ENCODE peak calls at places on chromosome 5, in ten cellular contexts. One of them, this sample, is unnamed.

GRCh38 chr5:181100121-181101015 is 30.6 kb downstream of the OR2V1 start:
- DNase-seq in brain microvascular endothelial cell: no peak
- DNase-seq in activated CD8-positive, alpha-beta memory T cell treated with anti-CD3 and anti-CD28 coated beads, Interleukin-2, amount 50 U/mL, for 48 hours: no peak
- DNase-seq in nephron progenitor cell: peak
- DNase-seq in NCI-H146: no peak
- DNase-seq in substantia nigra: no peak
- DNase-seq in RPMI7951: no peak
- DNase-seq in T follicular helper cell: no peak
- DNase-seq in T-helper 2 cell: no peak
- DNase-seq in fibroblast of lung: no peak
- DNase-seq in this sample: no peak

GRCh38 chr5:60026174-60026573 is 132.6 kb upstream of the PDE4D start:
- DNase-seq in T follicular helper cell: no peak
- DNase-seq in fibroblast of lung: no peak
- DNase-seq in nephron progenitor cell: no peak
- DNase-seq in brain microvascular endothelial cell: peak
- DNase-seq in T-helper 2 cell: no peak
- DNase-seq in activated CD8-positive, alpha-beta memory T cell treated with anti-CD3 and anti-CD28 coated beads, Interleukin-2, amount 50 U/mL, for 48 hours: no peak
- DNase-seq in substantia nigra: no peak
- DNase-seq in NCI-H146: no peak
- DNase-seq in RPMI7951: peak
- DNase-seq in this sample: no peak

GRCh38 chr5:1743769-1744085 is 55.9 kb downstream of the MRPL36 start:
- DNase-seq in T-helper 2 cell: no peak
- DNase-seq in fibroblast of lung: no peak
- DNase-seq in nephron progenitor cell: no peak
- DNase-seq in activated CD8-positive, alpha-beta memory T cell treated with anti-CD3 and anti-CD28 coated beads, Interleukin-2, amount 50 U/mL, for 48 hours: peak
- DNase-seq in brain microvascular endothelial cell: no peak
- DNase-seq in substantia nigra: no peak
- DNase-seq in T follicular helper cell: no peak
- DNase-seq in RPMI7951: no peak
- DNase-seq in NCI-H146: no peak
- DNase-seq in this sample: no peak

GRCh38 chr5:134503088-134503936 is 22.2 kb upstream of the JADE2 start:
- DNase-seq in substantia nigra: peak
- DNase-seq in T-helper 2 cell: peak
- DNase-seq in T follicular helper cell: peak
- DNase-seq in nephron progenitor cell: no peak
- DNase-seq in fibroblast of lung: peak
- DNase-seq in activated CD8-positive, alpha-beta memory T cell treated with anti-CD3 and anti-CD28 coated beads, Interleukin-2, amount 50 U/mL, for 48 hours: peak
- DNase-seq in NCI-H146: no peak
- DNase-seq in RPMI7951: peak
- DNase-seq in brain microvascular endothelial cell: peak
- DNase-seq in this sample: no peak

GRCh38 chr5:126801992-126802294 is 25.0 kb downstream of the LMNB1 start:
- DNase-seq in fibroblast of lung: peak
- DNase-seq in activated CD8-positive, alpha-beta memory T cell treated with anti-CD3 and anti-CD28 coated beads, Interleukin-2, amount 50 U/mL, for 48 hours: no peak
- DNase-seq in nephron progenitor cell: no peak
- DNase-seq in brain microvascular endothelial cell: peak
- DNase-seq in NCI-H146: no peak
- DNase-seq in substantia nigra: no peak
- DNase-seq in T-helper 2 cell: no peak
- DNase-seq in T follicular helper cell: no peak
- DNase-seq in RPMI7951: peak
- DNase-seq in this sample: no peak

GRCh38 chr5:39762761-39763160 is 338.0 kb upstream of the DAB2 start:
- DNase-seq in activated CD8-positive, alpha-beta memory T cell treated with anti-CD3 and anti-CD28 coated beads, Interleukin-2, amount 50 U/mL, for 48 hours: no peak
- DNase-seq in T follicular helper cell: no peak
- DNase-seq in substantia nigra: no peak
- DNase-seq in nephron progenitor cell: no peak
- DNase-seq in T-helper 2 cell: no peak
- DNase-seq in fibroblast of lung: no peak
- DNase-seq in NCI-H146: no peak
- DNase-seq in brain microvascular endothelial cell: no peak
- DNase-seq in RPMI7951: no peak
- DNase-seq in this sample: no peak

GRCh38 chr5:34517249-34517648 is 138.9 kb upstream of the RAI14 start:
- DNase-seq in substantia nigra: no peak
- DNase-seq in NCI-H146: peak
- DNase-seq in brain microvascular endothelial cell: peak
- DNase-seq in activated CD8-positive, alpha-beta memory T cell treated with anti-CD3 and anti-CD28 coated beads, Interleukin-2, amount 50 U/mL, for 48 hours: no peak
- DNase-seq in T-helper 2 cell: no peak
- DNase-seq in T follicular helper cell: no peak
- DNase-seq in fibroblast of lung: peak
- DNase-seq in nephron progenitor cell: no peak
- DNase-seq in RPMI7951: peak
- DNase-seq in this sample: no peak

GRCh38 chr5:111013011-111013410 is 58.5 kb upstream of the TSLP start:
- DNase-seq in brain microvascular endothelial cell: peak
- DNase-seq in activated CD8-positive, alpha-beta memory T cell treated with anti-CD3 and anti-CD28 coated beads, Interleukin-2, amount 50 U/mL, for 48 hours: no peak
- DNase-seq in T follicular helper cell: no peak
- DNase-seq in RPMI7951: no peak
- DNase-seq in NCI-H146: no peak
- DNase-seq in nephron progenitor cell: no peak
- DNase-seq in fibroblast of lung: no peak
- DNase-seq in T-helper 2 cell: no peak
- DNase-seq in substantia nigra: no peak
- DNase-seq in this sample: no peak

GRCh38 chr5:116076496-116076895 is 8.3 kb upstream of the COMMD10 start:
- DNase-seq in activated CD8-positive, alpha-beta memory T cell treated with anti-CD3 and anti-CD28 coated beads, Interleukin-2, amount 50 U/mL, for 48 hours: no peak
- DNase-seq in NCI-H146: no peak
- DNase-seq in T-helper 2 cell: no peak
- DNase-seq in RPMI7951: no peak
- DNase-seq in T follicular helper cell: no peak
- DNase-seq in nephron progenitor cell: no peak
- DNase-seq in brain microvascular endothelial cell: no peak
- DNase-seq in substantia nigra: no peak
- DNase-seq in fibroblast of lung: no peak
- DNase-seq in this sample: no peak

GRCh38 chr5:14872070-14872989 is 752 bp upstream of the ANKH start:
- DNase-seq in T follicular helper cell: peak
- DNase-seq in NCI-H146: peak
- DNase-seq in fibroblast of lung: peak
- DNase-seq in activated CD8-positive, alpha-beta memory T cell treated with anti-CD3 and anti-CD28 coated beads, Interleukin-2, amount 50 U/mL, for 48 hours: peak
- DNase-seq in substantia nigra: peak
- DNase-seq in brain microvascular endothelial cell: peak
- DNase-seq in T-helper 2 cell: peak
- DNase-seq in nephron progenitor cell: peak
- DNase-seq in RPMI7951: peak
- DNase-seq in this sample: peak

GRCh38 chr5:14906628-14907027 is 35.0 kb upstream of the ANKH start:
- DNase-seq in nephron progenitor cell: no peak
- DNase-seq in substantia nigra: no peak
- DNase-seq in brain microvascular endothelial cell: no peak
- DNase-seq in NCI-H146: no peak
- DNase-seq in T follicular helper cell: no peak
- DNase-seq in T-helper 2 cell: no peak
- DNase-seq in fibroblast of lung: no peak
- DNase-seq in activated CD8-positive, alpha-beta memory T cell treated with anti-CD3 and anti-CD28 coated beads, Interleukin-2, amount 50 U/mL, for 48 hours: no peak
- DNase-seq in RPMI7951: peak
- DNase-seq in this sample: no peak

GRCh38 chr5:159616967-159617366 is 286.7 kb upstream of the IL12B start:
- DNase-seq in nephron progenitor cell: no peak
- DNase-seq in T follicular helper cell: no peak
- DNase-seq in NCI-H146: no peak
- DNase-seq in T-helper 2 cell: no peak
- DNase-seq in substantia nigra: no peak
- DNase-seq in fibroblast of lung: peak
- DNase-seq in activated CD8-positive, alpha-beta memory T cell treated with anti-CD3 and anti-CD28 coated beads, Interleukin-2, amount 50 U/mL, for 48 hours: no peak
- DNase-seq in RPMI7951: peak
- DNase-seq in brain microvascular endothelial cell: peak
- DNase-seq in this sample: no peak

GRCh38 chr5:54037205-54037604 is 273.2 kb downstream of the ARL15 start:
- DNase-seq in T follicular helper cell: no peak
- DNase-seq in NCI-H146: no peak
- DNase-seq in brain microvascular endothelial cell: no peak
- DNase-seq in RPMI7951: no peak
- DNase-seq in activated CD8-positive, alpha-beta memory T cell treated with anti-CD3 and anti-CD28 coated beads, Interleukin-2, amount 50 U/mL, for 48 hours: no peak
- DNase-seq in T-helper 2 cell: no peak
- DNase-seq in nephron progenitor cell: no peak
- DNase-seq in fibroblast of lung: no peak
- DNase-seq in substantia nigra: no peak
- DNase-seq in this sample: no peak

GRCh38 chr5:82334085-82334680 is 56.0 kb upstream of the RPS23 start:
- DNase-seq in substantia nigra: no peak
- DNase-seq in nephron progenitor cell: no peak
- DNase-seq in RPMI7951: no peak
- DNase-seq in activated CD8-positive, alpha-beta memory T cell treated with anti-CD3 and anti-CD28 coated beads, Interleukin-2, amount 50 U/mL, for 48 hours: no peak
- DNase-seq in fibroblast of lung: no peak
- DNase-seq in brain microvascular endothelial cell: no peak
- DNase-seq in T follicular helper cell: no peak
- DNase-seq in T-helper 2 cell: no peak
- DNase-seq in NCI-H146: no peak
- DNase-seq in this sample: no peak

GRCh38 chr5:169088032-169088726 is 212.8 kb downstream of the SLIT3 start:
- DNase-seq in brain microvascular endothelial cell: no peak
- DNase-seq in NCI-H146: no peak
- DNase-seq in T follicular helper cell: no peak
- DNase-seq in RPMI7951: no peak
- DNase-seq in substantia nigra: no peak
- DNase-seq in activated CD8-positive, alpha-beta memory T cell treated with anti-CD3 and anti-CD28 coated beads, Interleukin-2, amount 50 U/mL, for 48 hours: no peak
- DNase-seq in fibroblast of lung: no peak
- DNase-seq in T-helper 2 cell: no peak
- DNase-seq in nephron progenitor cell: no peak
- DNase-seq in this sample: no peak

GRCh38 chr5:164345173-164345572 is 839.8 kb downstream of the MAT2B start:
- DNase-seq in activated CD8-positive, alpha-beta memory T cell treated with anti-CD3 and anti-CD28 coated beads, Interleukin-2, amount 50 U/mL, for 48 hours: no peak
- DNase-seq in fibroblast of lung: peak
- DNase-seq in T-helper 2 cell: no peak
- DNase-seq in brain microvascular endothelial cell: no peak
- DNase-seq in NCI-H146: peak
- DNase-seq in RPMI7951: no peak
- DNase-seq in substantia nigra: no peak
- DNase-seq in nephron progenitor cell: peak
- DNase-seq in T follicular helper cell: no peak
- DNase-seq in this sample: peak

GRCh38 chr5:132364319-132364718 is 5.2 kb upstream of the SLC22A5 start:
- DNase-seq in fibroblast of lung: peak
- DNase-seq in substantia nigra: no peak
- DNase-seq in brain microvascular endothelial cell: peak
- DNase-seq in activated CD8-positive, alpha-beta memory T cell treated with anti-CD3 and anti-CD28 coated beads, Interleukin-2, amount 50 U/mL, for 48 hours: no peak
- DNase-seq in NCI-H146: no peak
- DNase-seq in T-helper 2 cell: no peak
- DNase-seq in RPMI7951: peak
- DNase-seq in nephron progenitor cell: no peak
- DNase-seq in T follicular helper cell: no peak
- DNase-seq in this sample: no peak

GRCh38 chr5:104652271-104652861 is 1089.8 kb upstream of the NUDT12 start:
- DNase-seq in NCI-H146: no peak
- DNase-seq in T-helper 2 cell: no peak
- DNase-seq in T follicular helper cell: no peak
- DNase-seq in brain microvascular endothelial cell: no peak
- DNase-seq in fibroblast of lung: no peak
- DNase-seq in RPMI7951: no peak
- DNase-seq in activated CD8-positive, alpha-beta memory T cell treated with anti-CD3 and anti-CD28 coated beads, Interleukin-2, amount 50 U/mL, for 48 hours: no peak
- DNase-seq in substantia nigra: no peak
- DNase-seq in nephron progenitor cell: no peak
- DNase-seq in this sample: no peak

GRCh38 chr5:96331210-96331609 is 101.8 kb downstream of the PCSK1 start:
- DNase-seq in brain microvascular endothelial cell: no peak
- DNase-seq in substantia nigra: no peak
- DNase-seq in T-helper 2 cell: no peak
- DNase-seq in RPMI7951: no peak
- DNase-seq in activated CD8-positive, alpha-beta memory T cell treated with anti-CD3 and anti-CD28 coated beads, Interleukin-2, amount 50 U/mL, for 48 hours: no peak
- DNase-seq in NCI-H146: no peak
- DNase-seq in nephron progenitor cell: no peak
- DNase-seq in T follicular helper cell: no peak
- DNase-seq in fibroblast of lung: peak
- DNase-seq in this sample: no peak

GRCh38 chr5:146647656-146648199 is 131.7 kb upstream of the GPR151 start:
- DNase-seq in RPMI7951: no peak
- DNase-seq in fibroblast of lung: no peak
- DNase-seq in substantia nigra: no peak
- DNase-seq in nephron progenitor cell: no peak
- DNase-seq in T follicular helper cell: no peak
- DNase-seq in NCI-H146: peak
- DNase-seq in activated CD8-positive, alpha-beta memory T cell treated with anti-CD3 and anti-CD28 coated beads, Interleukin-2, amount 50 U/mL, for 48 hours: no peak
- DNase-seq in brain microvascular endothelial cell: no peak
- DNase-seq in T-helper 2 cell: no peak
- DNase-seq in this sample: no peak

This sample was measured in COR-L47.